ENCODE peak calls at places on chromosomes 6 and 20, in eight cellular contexts. One of them, this sample, is unnamed. For H3K9me3, the result is how much of the 10 kb centered on the place peaks cover.

GRCh38 chr6:112563368-112563767 is 216.2 kb downstream of the RFPL4B start:
- ATAC-seq in HCT116: no peak
- ATAC-seq in pancreas: no peak
- ATAC-seq in aorta: no peak
- ATAC-seq in right lobe of liver: no peak
- ATAC-seq in gastrocnemius medialis: no peak
- ATAC-seq in heart right ventricle: no peak
- ATAC-seq in PC-3: no peak
- ATAC-seq in this sample: no peak

GRCh38 chr6:138580801-138581200 is 81.5 kb upstream of the NHSL1 start:
- ATAC-seq in HCT116: no peak
- ATAC-seq in pancreas: no peak
- ATAC-seq in aorta: peak
- ATAC-seq in right lobe of liver: no peak
- ATAC-seq in gastrocnemius medialis: no peak
- ATAC-seq in heart right ventricle: no peak
- ATAC-seq in PC-3: no peak
- ATAC-seq in this sample: no peak

GRCh38 chr6:128511518-128511917 is 8.9 kb downstream of the PTPRK start:
- ATAC-seq in HCT116: no peak
- ATAC-seq in pancreas: peak
- ATAC-seq in aorta: no peak
- ATAC-seq in right lobe of liver: peak
- ATAC-seq in gastrocnemius medialis: no peak
- ATAC-seq in heart right ventricle: no peak
- ATAC-seq in PC-3: peak
- ATAC-seq in this sample: no peak

GRCh38 chr20:17925300-17925939 is 43.2 kb downstream of the SNX5 start:
- ATAC-seq in HCT116: no peak
- ATAC-seq in pancreas: peak
- ATAC-seq in aorta: no peak
- ATAC-seq in right lobe of liver: peak
- ATAC-seq in gastrocnemius medialis: no peak
- ATAC-seq in heart right ventricle: no peak
- ATAC-seq in PC-3: no peak
- ATAC-seq in this sample: no peak

GRCh38 chr6:53815381-53816119 is 20.7 kb downstream of the LRRC1 start:
- ATAC-seq in HCT116: no peak
- ATAC-seq in pancreas: no peak
- ATAC-seq in aorta: peak
- ATAC-seq in right lobe of liver: no peak
- ATAC-seq in gastrocnemius medialis: peak
- ATAC-seq in heart right ventricle: no peak
- ATAC-seq in PC-3: peak
- ATAC-seq in this sample: peak

GRCh38 chr20:10705801-10706459 is 32.1 kb upstream of the JAG1 start:
- ATAC-seq in HCT116: peak
- ATAC-seq in pancreas: peak
- ATAC-seq in aorta: no peak
- ATAC-seq in right lobe of liver: no peak
- ATAC-seq in gastrocnemius medialis: no peak
- ATAC-seq in heart right ventricle: no peak
- ATAC-seq in PC-3: peak
- ATAC-seq in this sample: no peak

GRCh38 chr20:20231528-20232298 is 136.2 kb upstream of the INSM1 start:
- ATAC-seq in HCT116: no peak
- ATAC-seq in pancreas: no peak
- ATAC-seq in aorta: no peak
- ATAC-seq in right lobe of liver: no peak
- ATAC-seq in gastrocnemius medialis: peak
- ATAC-seq in heart right ventricle: peak
- ATAC-seq in PC-3: no peak
- ATAC-seq in this sample: no peak

GRCh38 chr6:125818659-125819297 is 28.0 kb downstream of the NCOA7 start:
- ATAC-seq in HCT116: no peak
- ATAC-seq in pancreas: peak
- ATAC-seq in aorta: peak
- ATAC-seq in right lobe of liver: peak
- ATAC-seq in gastrocnemius medialis: peak
- ATAC-seq in heart right ventricle: peak
- ATAC-seq in PC-3: no peak
- ATAC-seq in this sample: peak

GRCh38 chr6:138958595-138958994 is 29.5 kb downstream of the REPS1 start:
- ATAC-seq in HCT116: no peak
- ATAC-seq in pancreas: no peak
- ATAC-seq in aorta: no peak
- ATAC-seq in right lobe of liver: no peak
- ATAC-seq in gastrocnemius medialis: no peak
- ATAC-seq in heart right ventricle: no peak
- ATAC-seq in PC-3: no peak
- ATAC-seq in this sample: no peak

GRCh38 chr20:373171-373890 is 7.2 kb upstream of the TRIB3 start:
- ATAC-seq in HCT116: peak
- ATAC-seq in pancreas: peak
- ATAC-seq in aorta: no peak
- ATAC-seq in right lobe of liver: peak
- ATAC-seq in gastrocnemius medialis: no peak
- ATAC-seq in heart right ventricle: peak
- ATAC-seq in PC-3: no peak
- ATAC-seq in this sample: peak

GRCh38 chr6:154767419-154767818 is 34.2 kb downstream of the SCAF8 start:
- ATAC-seq in HCT116: no peak
- ATAC-seq in pancreas: no peak
- ATAC-seq in aorta: no peak
- ATAC-seq in right lobe of liver: no peak
- ATAC-seq in gastrocnemius medialis: no peak
- ATAC-seq in heart right ventricle: no peak
- ATAC-seq in PC-3: no peak
- ATAC-seq in this sample: no peak

GRCh38 chr6:125991653-125992052 is 5.3 kb downstream of the TRMT11 start:
- ATAC-seq in HCT116: no peak
- ATAC-seq in pancreas: no peak
- ATAC-seq in aorta: no peak
- ATAC-seq in right lobe of liver: no peak
- ATAC-seq in gastrocnemius medialis: no peak
- ATAC-seq in heart right ventricle: no peak
- ATAC-seq in PC-3: no peak
- ATAC-seq in this sample: no peak

GRCh38 chr20:49690899-49691620 is 22.6 kb downstream of the B4GALT5 start:
- ATAC-seq in HCT116: peak
- ATAC-seq in pancreas: peak
- ATAC-seq in aorta: no peak
- ATAC-seq in right lobe of liver: peak
- ATAC-seq in gastrocnemius medialis: no peak
- ATAC-seq in heart right ventricle: no peak
- ATAC-seq in PC-3: peak
- ATAC-seq in this sample: no peak

GRCh38 chr6:127192911-127193503 is 73.7 kb upstream of the RNF146 start:
- ATAC-seq in HCT116: no peak
- ATAC-seq in pancreas: peak
- ATAC-seq in aorta: peak
- ATAC-seq in right lobe of liver: peak
- ATAC-seq in gastrocnemius medialis: peak
- ATAC-seq in heart right ventricle: peak
- ATAC-seq in PC-3: no peak
- ATAC-seq in this sample: peak

GRCh38 chr6:80605165-80605989 is 498.9 kb downstream of the BCKDHB start:
- ATAC-seq in HCT116: peak
- ATAC-seq in pancreas: peak
- ATAC-seq in aorta: no peak
- ATAC-seq in right lobe of liver: peak
- ATAC-seq in gastrocnemius medialis: no peak
- ATAC-seq in heart right ventricle: peak
- ATAC-seq in PC-3: peak
- ATAC-seq in this sample: no peak

GRCh38 chr6:52285174-52286068 is 879 bp upstream of the MCM3 start:
- ATAC-seq in HCT116: no peak
- ATAC-seq in pancreas: no peak
- ATAC-seq in aorta: no peak
- ATAC-seq in right lobe of liver: peak
- ATAC-seq in gastrocnemius medialis: no peak
- ATAC-seq in heart right ventricle: no peak
- ATAC-seq in PC-3: peak
- ATAC-seq in this sample: no peak

GRCh38 chr6:26258199-26258977 is 106.6 kb upstream of the BTN3A2 start:
- ATAC-seq in HCT116: peak
- ATAC-seq in pancreas: no peak
- ATAC-seq in aorta: no peak
- ATAC-seq in right lobe of liver: no peak
- ATAC-seq in gastrocnemius medialis: no peak
- ATAC-seq in heart right ventricle: no peak
- ATAC-seq in PC-3: peak
- ATAC-seq in this sample: no peak

GRCh38 chr6:16836186-16836981 is 75.1 kb upstream of the ATXN1 start:
- ATAC-seq in HCT116: no peak
- ATAC-seq in pancreas: no peak
- ATAC-seq in aorta: no peak
- ATAC-seq in right lobe of liver: no peak
- ATAC-seq in gastrocnemius medialis: peak
- ATAC-seq in heart right ventricle: peak
- ATAC-seq in PC-3: no peak
- ATAC-seq in this sample: no peak

GRCh38 chr6:6751615-6752014 is 163.1 kb downstream of the LY86 start:
- ATAC-seq in HCT116: peak
- ATAC-seq in pancreas: no peak
- ATAC-seq in aorta: no peak
- ATAC-seq in right lobe of liver: peak
- ATAC-seq in gastrocnemius medialis: no peak
- ATAC-seq in heart right ventricle: no peak
- ATAC-seq in PC-3: no peak
- ATAC-seq in this sample: no peak

GRCh38 chr6:33935439-33936080 is 131.8 kb upstream of the MLN start:
- ATAC-seq in HCT116: no peak
- ATAC-seq in pancreas: no peak
- ATAC-seq in aorta: no peak
- ATAC-seq in right lobe of liver: no peak
- ATAC-seq in gastrocnemius medialis: no peak
- ATAC-seq in heart right ventricle: no peak
- ATAC-seq in PC-3: no peak
- ATAC-seq in this sample: no peak

GRCh38 chr6:12582421-12583110 is 134.0 kb upstream of the PHACTR1 start:
- ATAC-seq in HCT116: no peak
- ATAC-seq in pancreas: no peak
- ATAC-seq in aorta: no peak
- ATAC-seq in right lobe of liver: no peak
- ATAC-seq in gastrocnemius medialis: no peak
- ATAC-seq in heart right ventricle: no peak
- ATAC-seq in PC-3: no peak
- ATAC-seq in this sample: no peak
- H3K27ac ChIP-seq in HCT116: no peak
- H3K27ac ChIP-seq in pancreas: no peak
- H3K27ac ChIP-seq in aorta: no peak
- H3K27ac ChIP-seq in right lobe of liver: no peak
- H3K27ac ChIP-seq in gastrocnemius medialis: no peak
- H3K27ac ChIP-seq in heart right ventricle: no peak
- H3K27ac ChIP-seq in PC-3: no peak
- H3K27ac ChIP-seq in this sample: no peak

GRCh38 chr20:60806824-60807223 is 445.2 kb upstream of the CDH4 start:
- ATAC-seq in HCT116: no peak
- ATAC-seq in pancreas: no peak
- ATAC-seq in aorta: no peak
- ATAC-seq in right lobe of liver: no peak
- ATAC-seq in gastrocnemius medialis: no peak
- ATAC-seq in heart right ventricle: no peak
- ATAC-seq in PC-3: no peak
- ATAC-seq in this sample: no peak
- H3K9me3 ChIP-seq in HCT116: under half
- H3K9me3 ChIP-seq in pancreas: under half
- H3K9me3 ChIP-seq in aorta: under half
- H3K9me3 ChIP-seq in right lobe of liver: under half
- H3K9me3 ChIP-seq in gastrocnemius medialis: under half
- H3K9me3 ChIP-seq in heart right ventricle: under half
- H3K9me3 ChIP-seq in PC-3: under half
- H3K9me3 ChIP-seq in this sample: under half

DNA sequence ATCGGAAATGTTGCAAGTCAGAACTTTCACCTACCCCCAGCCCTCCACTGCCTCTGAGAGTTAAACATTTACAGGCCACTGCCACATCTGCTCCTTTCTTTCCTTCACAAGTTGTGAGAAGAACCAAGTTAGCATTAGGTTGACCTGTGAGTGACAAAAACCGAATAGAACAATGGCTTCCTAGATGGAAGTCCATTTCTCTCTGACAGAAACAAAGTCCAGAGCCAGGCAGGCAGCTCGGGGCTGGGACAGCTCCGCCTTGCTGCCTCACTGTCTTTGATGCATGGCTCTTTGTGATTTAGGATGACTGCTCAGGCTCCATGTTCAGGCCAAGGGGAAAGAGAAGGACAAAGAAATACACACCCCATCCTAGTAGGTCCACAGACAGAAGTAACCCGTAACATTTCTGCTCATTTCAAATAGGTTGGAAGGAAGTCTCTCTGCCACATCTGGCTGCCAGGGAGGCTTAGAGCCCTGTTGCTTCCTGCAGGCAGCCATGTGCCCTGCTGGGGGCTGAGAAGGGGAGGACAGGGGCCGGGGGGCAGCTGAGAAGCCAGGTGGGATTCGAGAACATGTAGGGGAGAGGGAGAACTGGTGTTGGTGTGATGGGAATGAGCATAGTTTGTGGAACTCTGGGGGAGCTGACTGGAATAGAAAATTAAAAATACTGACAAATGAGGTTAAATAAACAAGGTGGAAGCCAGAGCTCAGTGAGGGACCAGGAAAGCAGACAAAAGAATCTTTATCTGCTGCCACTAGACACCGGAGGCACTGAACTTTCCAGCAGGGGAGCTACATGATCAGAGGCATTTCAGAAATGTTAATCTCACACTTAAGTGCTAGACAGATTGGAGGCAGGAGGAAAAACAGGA is 19.5 kb upstream of the IER3 start:
- ATAC-seq in HCT116: peak
- ATAC-seq in pancreas: peak
- ATAC-seq in aorta: no peak
- ATAC-seq in right lobe of liver: peak
- ATAC-seq in gastrocnemius medialis: no peak
- ATAC-seq in heart right ventricle: peak
- ATAC-seq in PC-3: peak
- ATAC-seq in this sample: no peak
- H3K27ac ChIP-seq in HCT116: peak
- H3K27ac ChIP-seq in pancreas: peak
- H3K27ac ChIP-seq in aorta: no peak
- H3K27ac ChIP-seq in right lobe of liver: peak
- H3K27ac ChIP-seq in gastrocnemius medialis: no peak
- H3K27ac ChIP-seq in heart right ventricle: peak
- H3K27ac ChIP-seq in PC-3: peak
- H3K27ac ChIP-seq in this sample: peak

DNA sequence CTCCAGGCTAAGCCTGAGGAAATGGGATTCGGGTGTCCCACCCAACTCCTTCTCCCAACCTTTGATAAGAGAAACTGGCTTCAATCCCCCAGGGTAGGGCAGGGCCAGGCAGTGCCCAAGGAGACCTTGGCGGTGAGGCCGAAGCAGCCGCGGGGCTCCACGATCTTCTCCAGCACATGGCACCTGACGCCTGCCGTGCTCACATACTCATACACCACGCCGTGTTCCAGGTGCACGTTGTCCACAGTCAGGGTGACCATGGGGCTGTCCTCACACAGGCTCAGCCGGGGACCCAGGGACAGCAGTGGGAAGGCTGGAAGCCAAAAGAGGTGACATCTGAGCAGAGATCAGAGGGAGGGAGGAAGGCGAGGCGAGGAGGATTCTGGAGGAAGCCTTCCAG is 176.5 kb downstream of the PREX1 start:
- ATAC-seq in HCT116: no peak
- ATAC-seq in pancreas: no peak
- ATAC-seq in aorta: no peak
- ATAC-seq in right lobe of liver: no peak
- ATAC-seq in gastrocnemius medialis: no peak
- ATAC-seq in heart right ventricle: no peak
- ATAC-seq in PC-3: no peak
- ATAC-seq in this sample: no peak
- H3K9me3 ChIP-seq in HCT116: under half
- H3K9me3 ChIP-seq in pancreas: under half
- H3K9me3 ChIP-seq in aorta: under half
- H3K9me3 ChIP-seq in right lobe of liver: under half
- H3K9me3 ChIP-seq in gastrocnemius medialis: under half
- H3K9me3 ChIP-seq in heart right ventricle: under half
- H3K9me3 ChIP-seq in PC-3: under half
- H3K9me3 ChIP-seq in this sample: under half

This sample was measured in gastroesophageal sphincter.